ENCODE peak calls at places on chromosomes 5 and 9, in nine cellular contexts. V is spleen, K is ovary, S is cardiac fibroblast, C is Peyer's patch, D is AG04449, P is body of pancreas, X is uterus, L is breast epithelium. O is an unnamed sample.

GRCh38 chr5:169064093-169064492 is 236.8 kb downstream of the SLIT3 start:
- DNase-seq in V (no peak), K (no peak), S (peak), C (no peak), D (no peak), P (peak), X (peak), L (no peak), O (no peak)

GRCh38 chr9:24035816-24036215 is 209.8 kb upstream of the ELAVL2 start:
- DNase-seq in V (no peak), K (no peak), S (no peak), C (no peak), D (no peak), P (no peak), X (no peak), L (no peak), O (no peak)

GRCh38 chr9:131980267-131980916 is 99.3 kb downstream of the MED27 start:
- DNase-seq in V (no peak), K (no peak), S (peak), C (no peak), D (no peak), P (no peak), X (no peak), L (no peak), O (no peak)

GRCh38 chr5:139415221-139415861 is 11.5 kb upstream of the SPATA24 start:
- DNase-seq in V (no peak), K (no peak), S (no peak), C (no peak), D (no peak), P (peak), X (no peak), L (no peak), O (no peak)

GRCh38 chr9:123678878-123679329 is 251.0 kb downstream of the DENND1A start:
- DNase-seq in V (no peak), K (no peak), S (peak), C (no peak), D (no peak), P (no peak), X (no peak), L (no peak), O (no peak)

GRCh38 chr5:111299067-111299481 is 74.9 kb downstream of the CAMK4 start:
- DNase-seq in V (no peak), K (no peak), S (peak), C (no peak), D (no peak), P (no peak), X (no peak), L (no peak), O (no peak)

GRCh38 chr5:163649522-163649921 is 144.1 kb downstream of the MAT2B start:
- DNase-seq in V (no peak), K (no peak), S (peak), C (no peak), D (no peak), P (peak), X (no peak), L (no peak), O (peak)

GRCh38 chr5:62143268-62144229 is 162.5 kb upstream of the KIF2A start:
- DNase-seq in V (no peak), K (no peak), S (peak), C (no peak), D (no peak), P (no peak), X (no peak), L (no peak), O (no peak)

GRCh38 chr9:120475341-120475740 is 104.6 kb downstream of the CDK5RAP2 start:
- DNase-seq in V (no peak), K (peak), S (peak), C (no peak), D (peak), P (no peak), X (no peak), L (no peak), O (no peak)

GRCh38 chr9:27154923-27155322 is 45.9 kb downstream of the TEK start:
- DNase-seq in V (no peak), K (no peak), S (peak), C (no peak), D (peak), P (no peak), X (no peak), L (no peak), O (peak)

GRCh38 chr5:109378095-109378494 is 31.7 kb downstream of the PJA2 start:
- DNase-seq in V (no peak), K (no peak), S (no peak), C (no peak), D (no peak), P (no peak), X (no peak), L (no peak), O (no peak)

GRCh38 chr9:135577256-135577655 is 15.7 kb downstream of the PAEP start:
- DNase-seq in V (no peak), K (no peak), S (no peak), C (peak), D (no peak), P (no peak), X (no peak), L (no peak), O (no peak)

GRCh38 chr5:8508196-8508595 is 639.2 kb downstream of the MTRR start:
- DNase-seq in V (no peak), K (no peak), S (no peak), C (no peak), D (no peak), P (no peak), X (no peak), L (no peak), O (no peak)

GRCh38 chr5:109516385-109516784 is 106.6 kb upstream of the PJA2 start:
- DNase-seq in V (no peak), K (no peak), S (no peak), C (no peak), D (no peak), P (no peak), X (no peak), L (no peak), O (no peak)

GRCh38 chr9:3740690-3741419 is 215.1 kb upstream of the RFX3 start:
- DNase-seq in V (no peak), K (no peak), S (no peak), C (no peak), D (no peak), P (no peak), X (no peak), L (no peak), O (no peak)

GRCh38 chr9:132794730-132795380 is 83.2 kb downstream of the AK8 start:
- DNase-seq in V (no peak), K (no peak), S (no peak), C (no peak), D (no peak), P (no peak), X (no peak), L (no peak), O (no peak)

GRCh38 chr5:55384072-55384471 is 76.3 kb downstream of the MTREX start:
- DNase-seq in V (no peak), K (no peak), S (no peak), C (no peak), D (no peak), P (no peak), X (no peak), L (no peak), O (no peak)

GRCh38 chr9:81529556-81530193 is 159.7 kb downstream of the TLE1 start:
- DNase-seq in V (no peak), K (no peak), S (peak), C (no peak), D (no peak), P (peak), X (no peak), L (no peak), O (peak)

GRCh38 chr5:55896238-55896637 is 45.1 kb downstream of the IL31RA start:
- DNase-seq in V (no peak), K (no peak), S (no peak), C (no peak), D (no peak), P (no peak), X (no peak), L (no peak), O (no peak)

GRCh38 chr5:93782978-93783377 is 41.6 kb upstream of the POU5F2 start:
- DNase-seq in V (no peak), K (no peak), S (no peak), C (no peak), D (no peak), P (no peak), X (no peak), L (no peak), O (no peak)

GRCh38 chr5:177496111-177497010 is 1.0 kb downstream of the PDLIM7 start:
- DNase-seq in V (peak), K (peak), S (peak), C (peak), D (peak), P (peak), X (peak), L (peak), O (no peak)

GRCh38 chr9:81625969-81626368 is 63.4 kb downstream of the TLE1 start:
- DNase-seq in V (no peak), K (no peak), S (no peak), C (no peak), D (no peak), P (no peak), X (no peak), L (no peak), O (no peak)

GRCh38 chr9:94879230-94879629 is 152.7 kb downstream of the AOPEP start:
- DNase-seq in V (no peak), K (no peak), S (no peak), C (no peak), D (no peak), P (no peak), X (no peak), L (no peak), O (no peak)

GRCh38 chr9:35842795-35843194 is 13.8 kb downstream of the TMEM8B start:
- DNase-seq in V (no peak), K (no peak), S (no peak), C (no peak), D (no peak), P (no peak), X (no peak), L (no peak), O (no peak)
- H3K4me3 ChIP-seq in V (no peak), K (no peak), S (no peak), C (no peak), D (no peak), P (no peak), X (no peak), L (no peak), O (no peak)

GRCh38 chr9:133995012-133995896 is 3.1 kb upstream of the VAV2 start:
- DNase-seq in V (peak), K (no peak), S (no peak), C (no peak), D (no peak), P (no peak), X (no peak), L (no peak), O (no peak)

GRCh38 chr9:133998915-133999580 is 6.9 kb upstream of the VAV2 start:
- DNase-seq in V (no peak), K (no peak), S (peak), C (no peak), D (peak), P (no peak), X (no peak), L (no peak), O (no peak)

GRCh38 chr9:133999866-134000265 is 7.7 kb upstream of the VAV2 start:
- DNase-seq in V (no peak), K (no peak), S (peak), C (no peak), D (no peak), P (no peak), X (no peak), L (no peak), O (no peak)

GRCh38 chr9:133996531-133997520 is 4.7 kb upstream of the VAV2 start:
- DNase-seq in V (peak), K (no peak), S (peak), C (no peak), D (no peak), P (no peak), X (no peak), L (no peak), O (no peak)

DNA sequence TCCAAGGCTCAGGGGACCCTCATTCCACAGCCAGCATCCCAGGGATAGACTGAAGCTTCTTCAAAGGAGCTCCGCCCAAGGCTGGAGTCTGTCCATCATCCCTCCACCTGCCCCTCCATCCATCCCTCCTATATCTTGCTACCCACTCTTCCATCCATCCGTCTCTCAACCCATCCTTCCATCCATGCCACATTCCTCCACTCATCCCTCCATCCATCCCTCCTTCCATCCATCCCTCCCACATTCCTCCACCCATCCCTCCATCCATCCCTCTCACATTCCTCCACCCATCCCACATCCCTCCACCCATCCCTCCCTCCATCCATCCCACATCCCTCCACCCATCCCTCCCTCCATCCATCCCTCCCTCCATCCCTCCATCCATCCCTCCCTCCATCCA is 5.5 kb upstream of the VAV2 start:
- DNase-seq in V (no peak), K (no peak), S (no peak), C (no peak), D (no peak), P (no peak), X (no peak), L (no peak), O (no peak)
- H3K4me3 ChIP-seq in V (no peak), K (no peak), S (no peak), C (no peak), D (no peak), P (no peak), X (no peak), L (no peak), O (no peak)

DNA sequence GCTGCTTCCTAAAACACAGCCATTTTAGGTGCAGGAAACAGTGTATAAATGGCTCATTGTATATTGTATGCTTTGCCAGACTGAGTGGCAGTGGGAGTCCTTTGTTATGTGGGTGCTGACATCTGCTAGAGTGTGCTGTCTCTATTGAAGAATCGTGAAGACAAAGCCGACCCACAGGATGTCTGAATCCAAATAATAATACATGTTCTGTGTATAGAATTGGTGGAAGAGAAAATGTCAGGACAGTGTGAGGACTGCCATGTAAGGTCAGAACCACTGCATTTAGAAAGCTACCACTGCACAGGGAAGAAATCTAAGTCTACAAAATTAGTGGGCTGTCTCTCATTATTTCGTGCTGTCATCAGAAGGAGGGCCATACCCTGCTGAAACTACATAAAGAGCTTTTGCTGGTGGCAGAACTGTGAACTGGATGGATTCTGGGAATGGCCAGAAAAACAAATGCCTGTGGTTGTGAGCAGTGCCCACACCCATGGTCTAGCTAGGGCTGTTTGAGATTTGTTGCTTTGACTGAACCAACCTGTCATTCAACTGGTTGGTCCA is 2.5 kb downstream of the IL7R start:
- DNase-seq in V (no peak), K (no peak), S (no peak), C (no peak), D (no peak), P (no peak), X (no peak), L (no peak), O (no peak)
- H3K4me3 ChIP-seq in V (peak), K (no peak), S (no peak), C (peak), D (no peak), P (no peak), X (no peak), L (no peak), O (no peak)

DNA sequence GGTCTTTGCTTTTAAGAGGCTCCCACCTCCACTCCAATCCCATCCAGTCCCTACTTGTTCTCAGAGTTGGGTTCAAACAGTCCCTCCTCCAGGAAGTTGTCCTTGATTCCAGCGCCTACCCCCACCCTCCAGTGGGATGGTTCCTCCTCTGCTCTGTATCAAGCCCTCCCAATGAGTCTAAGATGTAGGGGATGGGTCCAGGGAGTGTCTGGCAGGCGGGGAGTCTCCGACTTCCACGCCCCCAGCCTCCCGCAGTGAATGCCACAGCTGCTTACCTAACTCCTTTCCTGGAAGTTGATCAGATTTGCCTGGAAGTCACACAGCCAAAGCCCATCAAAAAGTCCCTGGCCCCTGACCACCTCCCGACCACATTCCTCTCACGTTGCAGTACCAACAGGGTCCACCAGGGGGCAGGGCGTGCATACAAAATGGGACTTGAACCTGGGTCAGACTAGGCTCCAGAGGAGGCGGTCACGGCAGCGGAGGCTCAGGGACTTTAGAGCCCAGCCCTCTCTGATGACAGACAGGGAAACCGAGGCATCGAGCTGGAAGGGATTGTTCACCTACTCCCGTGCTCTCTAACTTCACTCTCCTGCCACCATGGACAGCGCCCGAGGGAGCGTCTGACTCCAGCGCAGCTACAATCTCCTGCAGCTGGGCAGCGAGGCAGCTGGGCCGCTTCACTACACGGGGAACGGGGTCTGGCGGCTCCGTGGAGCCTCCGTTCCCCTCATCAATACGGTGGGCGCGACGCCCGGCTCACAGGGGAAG is 25.0 kb upstream of the TDRD7 start:
- DNase-seq in V (peak), K (peak), S (peak), C (peak), D (no peak), P (peak), X (peak), L (peak), O (no peak)
- H3K4me3 ChIP-seq in V (no peak), K (no peak), S (no peak), C (peak), D (no peak), P (no peak), X (no peak), L (no peak), O (peak)

GRCh38 chr5:122699226-122699625 is 75.7 kb upstream of the SNX2 start:
- DNase-seq in V (no peak), K (no peak), S (no peak), C (no peak), D (no peak), P (no peak), X (no peak), L (no peak), O (no peak)

GRCh38 chr5:122704247-122705036 is 70.4 kb upstream of the SNX2 start:
- DNase-seq in V (no peak), K (no peak), S (peak), C (no peak), D (no peak), P (no peak), X (no peak), L (no peak), O (no peak)

GRCh38 chr5:122701640-122702523 is 73.0 kb upstream of the SNX2 start:
- DNase-seq in V (no peak), K (no peak), S (no peak), C (peak), D (no peak), P (no peak), X (no peak), L (no peak), O (no peak)

GRCh38 chr5:122703214-122703613 is 71.7 kb upstream of the SNX2 start:
- DNase-seq in V (no peak), K (no peak), S (no peak), C (no peak), D (no peak), P (no peak), X (no peak), L (no peak), O (no peak)

DNA sequence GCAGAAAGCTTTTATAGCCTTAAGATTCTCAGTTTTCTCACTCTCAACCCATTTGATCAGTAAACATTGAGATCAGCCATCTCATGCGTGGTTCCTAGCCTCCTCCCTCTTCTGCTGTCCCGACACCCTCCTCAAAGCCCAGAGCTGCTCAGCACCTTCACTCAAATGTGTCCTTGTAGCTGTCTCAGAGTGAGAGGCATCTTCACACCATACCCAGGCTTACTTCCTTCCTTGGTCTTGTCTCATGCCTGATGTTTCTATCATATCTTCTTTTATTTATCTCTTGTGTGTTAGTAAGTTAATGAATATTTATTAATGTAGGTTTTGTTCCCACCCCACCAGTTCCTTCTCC is 72.4 kb upstream of the SNX2 start:
- DNase-seq in V (no peak), K (no peak), S (no peak), C (peak), D (no peak), P (no peak), X (no peak), L (no peak), O (no peak)
- H3K4me3 ChIP-seq in V (no peak), K (no peak), S (no peak), C (no peak), D (no peak), P (no peak), X (no peak), L (no peak), O (no peak)

DNA sequence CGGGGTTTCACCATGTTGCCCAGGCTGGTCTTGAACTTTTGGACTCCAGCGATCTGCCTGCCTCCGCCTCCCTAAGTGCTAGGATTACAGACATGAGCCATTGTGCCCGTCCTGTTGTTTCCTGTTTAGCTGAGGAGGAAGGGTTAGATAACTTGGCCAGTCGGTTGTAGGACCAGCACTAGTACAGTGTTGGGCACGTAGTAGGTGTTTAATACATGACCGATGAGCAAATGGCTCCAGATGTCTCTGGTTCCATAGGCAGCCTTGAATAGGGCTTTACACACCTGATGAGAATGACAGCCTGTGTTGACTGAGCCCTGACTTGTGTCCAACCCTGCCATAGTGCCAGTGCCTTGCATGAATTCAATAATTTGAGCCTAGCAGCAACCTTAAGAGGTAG is 1.8 kb downstream of the EHMT1 start:
- DNase-seq in V (peak), K (no peak), S (no peak), C (no peak), D (no peak), P (no peak), X (no peak), L (no peak), O (no peak)
- H3K4me3 ChIP-seq in V (no peak), K (no peak), S (no peak), C (no peak), D (peak), P (no peak), X (no peak), L (peak), O (peak)

GRCh38 chr9:21688108-21689102 is 114.0 kb upstream of the MTAP start:
- DNase-seq in V (no peak), K (peak), S (peak), C (no peak), D (peak), P (no peak), X (no peak), L (peak), O (no peak)
- H3K4me3 ChIP-seq in V (no peak), K (no peak), S (peak), C (no peak), D (peak), P (no peak), X (no peak), L (peak), O (no peak)

DNA sequence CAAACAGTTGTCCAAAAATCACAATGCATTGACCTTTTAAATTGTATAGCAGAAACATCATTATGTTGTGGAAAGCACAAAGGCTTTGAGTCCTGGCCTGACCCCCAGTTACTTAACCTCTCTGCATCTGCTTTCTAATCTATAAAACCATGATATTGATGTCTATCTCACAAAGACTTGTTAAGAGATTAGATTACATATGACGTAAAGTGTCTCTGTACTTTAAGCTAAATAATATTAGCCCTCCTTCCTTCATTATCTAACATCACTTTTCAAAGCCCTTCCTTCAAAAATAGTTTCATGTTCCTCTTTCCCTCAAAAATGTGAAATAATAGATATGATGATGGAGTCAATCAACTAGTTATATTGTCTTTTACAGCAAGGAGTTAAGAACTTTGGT is 3.4 kb downstream of the ADAMTS6 start:
- DNase-seq in V (no peak), K (no peak), S (no peak), C (no peak), D (no peak), P (no peak), X (no peak), L (no peak), O (no peak)
- H3K4me3 ChIP-seq in V (no peak), K (no peak), S (peak), C (no peak), D (peak), P (no peak), X (no peak), L (no peak), O (no peak)

O was measured in epithelial cell of proximal tubule.